ENCODE peak calls at places on chromosomes 3 and 15, in four cellular contexts. One of them, this sample, is unnamed.

GRCh38 chr15:89685995-89686394 is 4.6 kb downstream of the PEX11A start:
- DNase-seq in HTR-8/SVneo: no peak
- DNase-seq in iPS DF 6.9: no peak
- DNase-seq in ovary: no peak
- DNase-seq in this sample: no peak

GRCh38 chr15:51668446-51668845 is 12.9 kb upstream of the SCG3 start:
- DNase-seq in HTR-8/SVneo: no peak
- DNase-seq in iPS DF 6.9: no peak
- DNase-seq in ovary: no peak
- DNase-seq in this sample: no peak

GRCh38 chr3:192915306-192915705 is 2.4 kb downstream of the MB21D2 start:
- DNase-seq in HTR-8/SVneo: no peak
- DNase-seq in iPS DF 6.9: no peak
- DNase-seq in ovary: no peak
- DNase-seq in this sample: peak

GRCh38 chr3:152445227-152445626 is 176.5 kb downstream of the MBNL1 start:
- DNase-seq in HTR-8/SVneo: no peak
- DNase-seq in iPS DF 6.9: no peak
- DNase-seq in ovary: no peak
- DNase-seq in this sample: no peak

GRCh38 chr3:142998439-142998838 is 2.9 kb upstream of the U2SURP start:
- DNase-seq in HTR-8/SVneo: no peak
- DNase-seq in iPS DF 6.9: no peak
- DNase-seq in ovary: no peak
- DNase-seq in this sample: no peak

GRCh38 chr3:39358302-39358701 is 24.9 kb upstream of the SLC25A38 start:
- DNase-seq in HTR-8/SVneo: no peak
- DNase-seq in iPS DF 6.9: no peak
- DNase-seq in ovary: no peak
- DNase-seq in this sample: no peak

GRCh38 chr3:101531473-101532086 is 18.6 kb upstream of the SENP7 start:
- DNase-seq in HTR-8/SVneo: peak
- DNase-seq in iPS DF 6.9: no peak
- DNase-seq in ovary: no peak
- DNase-seq in this sample: no peak

GRCh38 chr3:46492890-46493547 is 4.8 kb upstream of the RTP3 start:
- DNase-seq in HTR-8/SVneo: no peak
- DNase-seq in iPS DF 6.9: no peak
- DNase-seq in ovary: no peak
- DNase-seq in this sample: no peak

GRCh38 chr3:140859592-140860336 is 81.9 kb upstream of the SLC25A36 start:
- DNase-seq in HTR-8/SVneo: no peak
- DNase-seq in iPS DF 6.9: no peak
- DNase-seq in ovary: no peak
- DNase-seq in this sample: no peak

GRCh38 chr3:32239638-32240550 is 1.4 kb downstream of the CMTM8 start:
- DNase-seq in HTR-8/SVneo: peak
- DNase-seq in iPS DF 6.9: no peak
- DNase-seq in ovary: no peak
- DNase-seq in this sample: no peak

GRCh38 chr3:195897081-195897852 is 11.1 kb downstream of the TNK2 start:
- DNase-seq in HTR-8/SVneo: peak
- DNase-seq in iPS DF 6.9: no peak
- DNase-seq in ovary: peak
- DNase-seq in this sample: no peak

GRCh38 chr3:12796171-12797123 is at the start of gene CAND2:
- DNase-seq in HTR-8/SVneo: no peak
- DNase-seq in iPS DF 6.9: no peak
- DNase-seq in ovary: peak
- DNase-seq in this sample: no peak